ENCODE peak calls at places on chromosomes 13 and 19, in ten cellular contexts. G is activated B cell treated with CpG ODN at 0.5 μM for 24 hours; C is Calu3; L is brain microvascular endothelial cell; B is CD8-positive, alpha-beta T cell; R is nephron progenitor cell; I is mucosa of descending colon; E is fibroblast of the aortic adventitia; T is NB4; F is AG10803. M is an unnamed sample.

GRCh38 chr13:29909975-29910674 is 59.7 kb upstream of the UBL3 start:
- DNase-seq in E (peak; percentile 63), G (no peak), I (no peak), F (peak; percentile 82), R (no peak), T (no peak), C (no peak), L (peak; percentile 75), B (no peak), M (no peak)

GRCh38 chr19:38679839-38680238 is 32.4 kb downstream of the ACTN4 start:
- DNase-seq in G (no peak), F (peak; percentile 56), E (no peak), T (peak; percentile 46), I (no peak), R (no peak), L (no peak), B (no peak), C (no peak), M (no peak)

GRCh38 chr13:52882803-52883202 is 34.4 kb upstream of the PCDH8 start:
- DNase-seq in E (no peak), C (no peak), L (no peak), B (no peak), I (no peak), T (no peak), R (peak; percentile 44), G (no peak), F (no peak), M (no peak)

GRCh38 chr13:52455677-52456041 is 381 bp downstream of the CKAP2 start:
- DNase-seq in L (peak; percentile 37), E (peak; percentile 66), C (peak; percentile 83), T (peak; percentile 93), B (peak; percentile 73), F (peak; percentile 41), R (peak; percentile 95), I (peak; percentile 83), G (peak; percentile 79), M (peak; percentile 88)

GRCh38 chr13:113559901-113560644 is 24.5 kb upstream of the TFDP1 start:
- DNase-seq in F (no peak), L (no peak), R (no peak), E (no peak), I (no peak), G (no peak), C (no peak), T (no peak), B (no peak), M (no peak)

GRCh38 chr19:7690779-7691258 is 10.2 kb downstream of the TRAPPC5 start:
- DNase-seq in I (no peak), B (no peak), L (no peak), T (no peak), C (no peak), G (no peak), R (no peak), E (no peak), F (no peak), M (no peak)

GRCh38 chr19:33339750-33340029 is 33.8 kb upstream of the CEBPG start:
- DNase-seq in T (no peak), C (no peak), F (no peak), G (no peak), L (no peak), E (no peak), I (no peak), R (no peak), B (no peak), M (no peak)

GRCh38 chr13:106291006-106291405 is 244.5 kb downstream of the EFNB2 start:
- DNase-seq in L (peak; percentile 67), I (no peak), C (no peak), T (no peak), E (no peak), R (no peak), G (no peak), B (no peak), F (peak; percentile 65), M (no peak)

GRCh38 chr19:55096061-55096701 is 20.5 kb downstream of the EPS8L1 start:
- DNase-seq in R (no peak), G (no peak), T (no peak), B (no peak), C (no peak), L (no peak), E (no peak), F (no peak), I (peak; percentile 34), M (no peak)

GRCh38 chr19:55097864-55098715 is 19.3 kb downstream of the PPP1R12C start:
- DNase-seq in T (peak; percentile 52), G (no peak), E (no peak), F (no peak), I (peak; percentile 20), R (no peak), L (no peak), C (no peak), B (no peak), M (no peak)

GRCh38 chr19:55101261-55101660 is 16.2 kb downstream of the PPP1R12C start:
- DNase-seq in F (no peak), I (peak; percentile 12), E (no peak), R (no peak), G (no peak), L (no peak), B (no peak), C (no peak), T (no peak), M (no peak)

GRCh38 chr19:55099557-55100506 is 17.6 kb downstream of the PPP1R12C start:
- DNase-seq in I (peak; percentile 40), R (peak; percentile 46), C (peak; percentile 54), B (no peak), L (peak; percentile 25), F (no peak), G (no peak), T (no peak), E (no peak), M (no peak)

DNA sequence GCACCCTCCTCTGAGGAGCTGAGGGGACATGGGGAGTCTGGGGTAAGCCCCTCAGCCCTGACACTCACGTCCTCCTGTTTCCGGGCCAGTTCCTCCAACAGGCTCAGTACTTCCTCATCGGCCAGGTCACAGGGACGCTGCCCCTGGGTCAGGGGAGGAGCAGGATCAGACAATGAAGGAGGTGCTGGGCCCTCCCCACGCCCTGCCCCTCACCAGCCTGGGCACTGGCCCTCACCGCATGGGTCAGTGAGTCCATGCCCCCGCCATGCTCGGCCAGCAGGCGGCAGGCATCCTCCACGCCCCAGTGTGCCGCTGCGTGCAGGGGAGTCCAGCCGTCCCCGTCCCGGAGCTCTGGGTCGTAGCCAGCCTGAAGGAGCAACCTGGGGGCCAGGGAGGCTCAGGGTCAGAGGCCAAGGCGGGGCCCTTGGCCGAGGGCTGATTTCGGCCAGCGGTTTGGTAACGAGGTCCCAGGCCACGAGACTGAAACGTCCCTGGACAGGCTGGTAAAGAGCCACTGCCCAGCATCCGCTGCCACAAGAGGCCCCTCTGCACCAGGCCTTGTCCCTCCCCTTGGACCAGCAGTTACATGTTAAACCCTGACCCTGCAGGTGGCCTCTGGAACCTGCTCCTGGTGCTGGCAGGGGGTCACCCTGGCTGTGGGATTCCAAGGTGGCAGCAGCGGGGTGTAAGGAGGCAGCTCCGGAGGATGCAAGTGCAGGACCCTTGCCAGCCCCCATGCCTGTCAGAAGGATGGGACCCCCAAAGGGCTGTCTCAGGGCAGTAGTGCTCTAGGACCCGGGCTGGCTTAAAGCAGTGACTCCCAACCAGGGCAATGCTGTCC is 18.5 kb downstream of the PPP1R12C start:
- DNase-seq in G (no peak), E (no peak), I (peak; percentile 45), F (no peak), T (no peak), C (no peak), R (peak; percentile 28), L (no peak), B (no peak), M (no peak)
- TF ChIP-seq CTCF in G (no peak), E (no peak), I (no peak), F (no peak), T (no peak), C (no peak), R (peak; percentile 16), L (peak; percentile 33), B (no peak), M (no peak)

GRCh38 chr19:53870485-53870844 is 2.8 kb downstream of the MYADM start:
- DNase-seq in T (peak; percentile 92), G (peak; percentile 34), I (peak; percentile 66), C (no peak), F (no peak), B (no peak), E (no peak), L (no peak), R (peak; percentile 15), M (no peak)

GRCh38 chr19:53867225-53868090 is at the start of gene MYADM:
- DNase-seq in T (peak; percentile 94), L (peak; percentile 100), I (peak; percentile 99), G (peak; percentile 99), C (peak; percentile 100), F (peak; percentile 99), E (peak; percentile 97), R (peak; percentile 100), B (peak; percentile 100), M (peak; percentile 98)

GRCh38 chr19:53868091-53868891 is 608 bp downstream of the MYADM start:
- DNase-seq in F (peak; percentile 72), B (peak; percentile 61), G (peak; percentile 50), I (peak; percentile 84), L (peak; percentile 56), C (peak; percentile 73), T (peak; percentile 53), E (peak; percentile 61), R (peak; percentile 55), M (no peak)

GRCh38 chr19:53871448-53871847 is 3.8 kb downstream of the MYADM start:
- DNase-seq in T (peak; percentile 81), E (no peak), G (no peak), F (no peak), L (no peak), C (no peak), R (no peak), I (no peak), B (no peak), M (no peak)

GRCh38 chr19:53868892-53869804 is 1.5 kb downstream of the MYADM start:
- DNase-seq in R (peak; percentile 89), T (peak; percentile 95), L (peak; percentile 94), F (peak; percentile 89), G (peak; percentile 76), E (peak; percentile 85), B (peak; percentile 87), C (peak; percentile 98), I (peak; percentile 95), M (peak; percentile 65)
- TF ChIP-seq CTCF in R (no peak), T (no peak), L (peak; percentile 49), F (peak; percentile 24), G (no peak), E (peak; percentile 41), B (no peak), C (peak; percentile 32), I (peak; percentile 15), M (peak; percentile 51)

GRCh38 chr19:47794526-47794925 is 9.8 kb downstream of the TPRX1 start:
- DNase-seq in L (no peak), C (no peak), F (no peak), B (no peak), E (no peak), R (no peak), T (no peak), G (no peak), I (peak; percentile 10), M (no peak)
- TF ChIP-seq CTCF in L (peak; percentile 28), C (no peak), F (no peak), B (no peak), E (no peak), R (no peak), T (peak; percentile 50), G (no peak), I (no peak), M (no peak)

DNA sequence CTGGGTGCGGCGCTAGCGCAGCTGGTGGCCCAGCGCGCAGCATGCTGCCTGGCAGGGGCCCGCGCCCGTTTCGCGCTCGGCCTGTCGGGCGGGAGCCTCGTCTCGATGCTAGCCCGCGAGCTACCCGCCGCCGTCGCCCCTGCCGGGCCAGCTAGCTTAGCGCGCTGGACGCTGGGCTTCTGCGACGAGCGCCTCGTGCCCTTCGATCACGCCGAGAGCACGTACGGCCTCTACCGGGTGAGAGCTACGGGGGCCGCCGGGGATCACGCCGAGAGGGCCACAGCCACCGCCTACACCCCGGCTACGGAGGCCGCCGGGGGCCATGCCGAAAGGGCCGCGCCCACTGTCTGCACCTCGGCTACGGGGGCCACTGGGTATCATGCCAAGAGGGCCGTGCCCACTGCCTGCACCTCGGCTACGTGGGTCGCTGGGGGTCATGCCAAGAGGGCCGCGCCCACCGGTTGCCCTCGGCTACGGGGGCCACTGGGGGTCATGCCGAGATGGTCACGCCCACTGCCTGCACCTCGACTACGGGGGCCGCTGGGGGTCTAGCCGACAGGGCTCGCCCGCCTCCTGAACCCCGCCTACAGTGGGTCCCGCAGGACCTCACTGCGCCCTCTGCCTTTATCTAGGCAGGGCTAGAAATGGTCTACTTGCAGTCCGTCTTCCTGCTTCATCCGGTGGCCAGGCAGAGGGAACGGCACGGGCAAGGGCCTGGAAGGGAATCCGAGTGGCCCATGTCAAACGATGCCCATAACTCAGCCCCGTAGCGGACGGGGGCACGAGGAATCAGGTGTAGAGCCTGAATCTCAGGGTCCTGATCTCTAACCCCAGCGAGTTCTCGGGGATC is 500 bp downstream of the PGLS start:
- DNase-seq in C (peak; percentile 78), T (peak; percentile 93), F (peak; percentile 83), G (peak; percentile 95), E (peak; percentile 82), R (peak; percentile 64), I (peak; percentile 96), B (peak; percentile 96), L (peak; percentile 59), M (peak; percentile 65)
- TF ChIP-seq CTCF in C (no peak), T (no peak), F (peak; percentile 39), G (no peak), E (peak; percentile 23), R (no peak), I (peak; percentile 2), B (no peak), L (peak; percentile 36), M (no peak)

M was measured in neural crest cell.